ENCODE peak calls at places on chromosomes 11 and 22, in four cellular contexts. O is IMR-90, Z is body of pancreas, Y is uterus. R is an unnamed sample.

GRCh38 chr11:75344761-75345454 is 6.6 kb downstream of the ARRB1 start:
- DNase-seq in Z (no peak), O (peak; percentile 74), Y (no peak), R (peak; percentile 55)

GRCh38 chr11:49377978-49378377 is 169.6 kb upstream of the FOLH1 start:
- DNase-seq in O (no peak), Y (no peak), Z (no peak), R (no peak)

GRCh38 chr11:125871391-125872137 is 15.9 kb upstream of the HYLS1 start:
- DNase-seq in Y (no peak), Z (no peak), O (peak; percentile 31), R (no peak)

GRCh38 chr22:28017558-28017820 is 98.4 kb upstream of the PITPNB start:
- DNase-seq in O (no peak), Y (no peak), Z (no peak), R (no peak)

GRCh38 chr22:35458547-35459422 is 58.8 kb downstream of the MCM5 start:
- DNase-seq in Z (no peak), O (no peak), Y (no peak), R (no peak)

GRCh38 chr22:29700949-29701927 is 18.6 kb upstream of the CABP7 start:
- DNase-seq in Z (peak; percentile 41), O (peak; percentile 34), Y (no peak), R (peak; percentile 93)

GRCh38 chr11:64546176-64546575 is 44.8 kb upstream of the SLC22A12 start:
- DNase-seq in Z (no peak), O (no peak), Y (no peak), R (no peak)

GRCh38 chr22:29814003-29814402 is 24.1 kb downstream of the ASCC2 start:
- DNase-seq in Z (no peak), O (no peak), Y (no peak), R (peak; percentile 64)

GRCh38 chr22:19287889-19288288 is 3.6 kb downstream of the CLTCL1 start:
- DNase-seq in Y (no peak), O (peak; percentile 86), Z (no peak), R (no peak)

GRCh38 chr11:92769125-92769524 is 200.3 kb upstream of the MTNR1B start:
- DNase-seq in Z (no peak), Y (no peak), O (no peak), R (no peak)

GRCh38 chr22:41237707-41238569 is 2.8 kb downstream of the CHADL start:
- DNase-seq in Z (peak; percentile 86), O (peak; percentile 13), Y (no peak), R (peak; percentile 82)
- H3K4me3 ChIP-seq in Z (no peak overlapping the region), O (peak overlapping the region; percentile 25), Y (peak overlapping the region; percentile 2), R (peak overlapping the region; percentile 50)

GRCh38 chr11:114179234-114179941 is 116.8 kb upstream of the NNMT start:
- DNase-seq in O (no peak), Z (peak; percentile 95), Y (peak; percentile 96), R (no peak)
- H3K4me3 ChIP-seq in O (no peak overlapping the region), Z (no peak overlapping the region), Y (peak overlapping the region; percentile 41), R (no peak overlapping the region)

DNA sequence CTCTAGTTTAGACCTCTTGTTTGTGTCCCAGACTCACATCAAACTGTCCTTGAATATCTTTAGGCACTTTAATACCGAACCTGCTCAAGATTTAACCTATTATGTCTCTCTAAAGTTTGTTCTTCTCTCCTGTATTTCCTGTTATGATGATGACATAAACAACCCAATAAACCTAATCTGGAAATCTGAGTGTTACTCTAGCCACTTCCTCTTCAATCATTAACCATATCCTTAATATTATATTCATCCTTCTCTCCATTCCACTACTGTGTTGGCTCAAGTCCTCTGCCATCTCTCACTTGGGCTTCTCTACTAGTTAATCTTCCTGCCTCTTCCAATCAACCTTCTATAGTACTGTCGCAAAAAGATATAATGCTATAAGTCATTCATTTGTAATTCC is 36.0 kb downstream of the COPB1 start:
- DNase-seq in Z (no peak), O (no peak), Y (no peak), R (no peak)
- H3K4me3 ChIP-seq in Z (no peak overlapping the region), O (no peak overlapping the region), Y (no peak overlapping the region), R (no peak overlapping the region)

DNA sequence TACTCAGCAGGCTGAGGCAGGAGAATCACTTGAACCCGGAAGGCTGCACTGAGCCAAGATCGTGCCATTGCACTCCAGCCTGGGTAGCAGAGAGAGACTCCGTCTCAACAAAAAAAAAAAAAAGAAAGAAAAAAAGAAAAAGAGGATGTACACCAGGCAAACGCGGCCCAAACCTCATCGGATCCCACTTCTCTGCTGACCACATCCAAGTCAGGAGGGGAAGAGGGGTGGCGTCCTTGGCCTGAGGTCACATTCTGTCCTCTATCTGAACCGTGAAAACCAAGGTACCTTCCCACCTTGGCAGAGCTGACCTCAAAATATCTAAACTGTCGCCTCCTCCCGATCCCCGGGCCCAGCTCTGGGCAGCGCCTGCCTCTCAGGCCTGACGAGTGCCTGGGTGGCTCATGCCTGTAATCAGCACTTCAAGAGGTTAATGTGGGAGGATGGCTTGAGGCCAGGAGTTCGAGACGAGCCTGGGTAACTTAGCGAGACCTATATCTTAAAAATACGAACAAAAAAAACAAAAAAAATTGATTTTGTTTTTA is 25.1 kb downstream of the RGL4 start:
- DNase-seq in Z (no peak), Y (no peak), O (no peak), R (no peak)
- H3K4me3 ChIP-seq in Z (no peak overlapping the region), Y (no peak overlapping the region), O (no peak overlapping the region), R (peak overlapping the region; percentile 92)

GRCh38 chr11:78188809-78189724 is at the start of gene USP35:
- DNase-seq in O (no peak), Y (no peak), Z (no peak), R (no peak)
- H3K4me3 ChIP-seq in O (peak within 1 kb of the TSS; percentile 94), Y (peak within 1 kb of the TSS; percentile 100), Z (peak within 1 kb of the TSS; percentile 96), R (peak within 1 kb of the TSS; percentile 80)

R was measured in PC-9.